ENCODE peak calls at places on chromosomes 4 and X, in ten cellular contexts. One of them, this sample, is unnamed.

GRCh38 chr4:156330436-156331031 is 376.9 kb upstream of the CTSO start:
- DNase-seq in tibial nerve: no peak
- DNase-seq in OCI-LY7: no peak
- DNase-seq in thoracic aorta: no peak
- DNase-seq in endothelial cell of umbilical vein: no peak
- DNase-seq in aorta: no peak
- DNase-seq in CD4-positive, alpha-beta memory T cell: no peak
- DNase-seq in spleen: no peak
- DNase-seq in epithelial cell of prostate: no peak
- DNase-seq in cardiac muscle cell: no peak
- DNase-seq in this sample: no peak

GRCh38 chr4:99722006-99722405 is 64.4 kb upstream of the C4orf54 start:
- DNase-seq in tibial nerve: no peak
- DNase-seq in OCI-LY7: no peak
- DNase-seq in thoracic aorta: no peak
- DNase-seq in endothelial cell of umbilical vein: no peak
- DNase-seq in aorta: no peak
- DNase-seq in CD4-positive, alpha-beta memory T cell: no peak
- DNase-seq in spleen: no peak
- DNase-seq in epithelial cell of prostate: peak
- DNase-seq in cardiac muscle cell: no peak
- DNase-seq in this sample: peak

GRCh38 chr4:85966308-85966882 is 393.5 kb downstream of the MAPK10 start:
- DNase-seq in tibial nerve: no peak
- DNase-seq in OCI-LY7: no peak
- DNase-seq in thoracic aorta: no peak
- DNase-seq in endothelial cell of umbilical vein: peak
- DNase-seq in aorta: no peak
- DNase-seq in CD4-positive, alpha-beta memory T cell: no peak
- DNase-seq in spleen: no peak
- DNase-seq in epithelial cell of prostate: no peak
- DNase-seq in cardiac muscle cell: no peak
- DNase-seq in this sample: no peak

GRCh38 chr4:75895744-75896314 is 6.4 kb downstream of the PPEF2 start:
- DNase-seq in tibial nerve: no peak
- DNase-seq in OCI-LY7: peak
- DNase-seq in thoracic aorta: no peak
- DNase-seq in endothelial cell of umbilical vein: peak
- DNase-seq in aorta: no peak
- DNase-seq in CD4-positive, alpha-beta memory T cell: no peak
- DNase-seq in spleen: no peak
- DNase-seq in epithelial cell of prostate: no peak
- DNase-seq in cardiac muscle cell: peak
- DNase-seq in this sample: no peak

GRCh38 chrX:96424007-96424406 is 260.6 kb upstream of the DIAPH2 start:
- DNase-seq in tibial nerve: no peak
- DNase-seq in OCI-LY7: no peak
- DNase-seq in thoracic aorta: no peak
- DNase-seq in endothelial cell of umbilical vein: no peak
- DNase-seq in aorta: no peak
- DNase-seq in CD4-positive, alpha-beta memory T cell: no peak
- DNase-seq in spleen: no peak
- DNase-seq in epithelial cell of prostate: no peak
- DNase-seq in cardiac muscle cell: no peak
- DNase-seq in this sample: no peak

GRCh38 chrX:130083107-130083490 is 27.2 kb downstream of the ELF4 start:
- DNase-seq in tibial nerve: no peak
- DNase-seq in OCI-LY7: no peak
- DNase-seq in thoracic aorta: no peak
- DNase-seq in endothelial cell of umbilical vein: no peak
- DNase-seq in aorta: no peak
- DNase-seq in CD4-positive, alpha-beta memory T cell: no peak
- DNase-seq in spleen: no peak
- DNase-seq in epithelial cell of prostate: no peak
- DNase-seq in cardiac muscle cell: no peak
- DNase-seq in this sample: no peak

GRCh38 chr4:98572697-98573096 is 85.7 kb downstream of the TSPAN5 start:
- DNase-seq in tibial nerve: no peak
- DNase-seq in OCI-LY7: no peak
- DNase-seq in thoracic aorta: no peak
- DNase-seq in endothelial cell of umbilical vein: no peak
- DNase-seq in aorta: no peak
- DNase-seq in CD4-positive, alpha-beta memory T cell: no peak
- DNase-seq in spleen: no peak
- DNase-seq in epithelial cell of prostate: no peak
- DNase-seq in cardiac muscle cell: no peak
- DNase-seq in this sample: no peak

GRCh38 chr4:179225594-179225993 is 1783.4 kb upstream of the AGA start:
- DNase-seq in tibial nerve: no peak
- DNase-seq in OCI-LY7: no peak
- DNase-seq in thoracic aorta: no peak
- DNase-seq in endothelial cell of umbilical vein: no peak
- DNase-seq in aorta: no peak
- DNase-seq in CD4-positive, alpha-beta memory T cell: no peak
- DNase-seq in spleen: no peak
- DNase-seq in epithelial cell of prostate: no peak
- DNase-seq in cardiac muscle cell: no peak
- DNase-seq in this sample: no peak

GRCh38 chr4:119104644-119105273 is 30.9 kb upstream of the MYOZ2 start:
- DNase-seq in tibial nerve: no peak
- DNase-seq in OCI-LY7: no peak
- DNase-seq in thoracic aorta: no peak
- DNase-seq in endothelial cell of umbilical vein: no peak
- DNase-seq in aorta: no peak
- DNase-seq in CD4-positive, alpha-beta memory T cell: no peak
- DNase-seq in spleen: no peak
- DNase-seq in epithelial cell of prostate: no peak
- DNase-seq in cardiac muscle cell: no peak
- DNase-seq in this sample: no peak

GRCh38 chr4:120085705-120086104 is 19.1 kb upstream of the MAD2L1 start:
- DNase-seq in tibial nerve: no peak
- DNase-seq in OCI-LY7: no peak
- DNase-seq in thoracic aorta: no peak
- DNase-seq in endothelial cell of umbilical vein: no peak
- DNase-seq in aorta: no peak
- DNase-seq in CD4-positive, alpha-beta memory T cell: no peak
- DNase-seq in spleen: no peak
- DNase-seq in epithelial cell of prostate: no peak
- DNase-seq in cardiac muscle cell: no peak
- DNase-seq in this sample: no peak

GRCh38 chr4:14539246-14539645 is 463.0 kb upstream of the CPEB2 start:
- DNase-seq in tibial nerve: no peak
- DNase-seq in OCI-LY7: no peak
- DNase-seq in thoracic aorta: no peak
- DNase-seq in endothelial cell of umbilical vein: no peak
- DNase-seq in aorta: no peak
- DNase-seq in CD4-positive, alpha-beta memory T cell: no peak
- DNase-seq in spleen: no peak
- DNase-seq in epithelial cell of prostate: no peak
- DNase-seq in cardiac muscle cell: no peak
- DNase-seq in this sample: no peak
- H3K27ac ChIP-seq in tibial nerve: no peak
- H3K27ac ChIP-seq in OCI-LY7: no peak
- H3K27ac ChIP-seq in thoracic aorta: no peak
- H3K27ac ChIP-seq in endothelial cell of umbilical vein: no peak
- H3K27ac ChIP-seq in aorta: no peak
- H3K27ac ChIP-seq in CD4-positive, alpha-beta memory T cell: no peak
- H3K27ac ChIP-seq in spleen: no peak
- H3K27ac ChIP-seq in epithelial cell of prostate: no peak
- H3K27ac ChIP-seq in cardiac muscle cell: no peak
- H3K27ac ChIP-seq in this sample: no peak

DNA sequence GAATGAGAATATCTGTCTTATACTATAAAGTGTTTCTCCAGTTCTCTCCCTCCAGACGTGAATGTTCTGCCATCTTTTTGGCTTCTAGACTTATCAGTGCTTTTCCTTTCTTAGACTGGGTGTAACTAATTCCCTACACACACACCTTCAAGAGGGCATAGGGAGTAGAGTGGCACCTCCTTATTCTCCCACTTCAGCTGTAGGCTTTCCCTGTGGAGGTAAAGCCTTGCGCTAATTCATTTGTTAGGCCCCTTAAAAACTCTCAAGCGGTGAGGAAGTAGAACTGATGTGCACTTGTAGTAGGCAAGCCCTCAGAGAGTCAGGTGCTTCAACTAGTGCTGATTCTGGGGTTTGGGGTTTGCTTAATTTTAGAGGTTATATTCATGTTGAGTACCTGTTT is 10.0 kb downstream of the KLHL2 start:
- DNase-seq in tibial nerve: no peak
- DNase-seq in OCI-LY7: no peak
- DNase-seq in thoracic aorta: no peak
- DNase-seq in endothelial cell of umbilical vein: no peak
- DNase-seq in aorta: no peak
- DNase-seq in CD4-positive, alpha-beta memory T cell: no peak
- DNase-seq in spleen: no peak
- DNase-seq in epithelial cell of prostate: no peak
- DNase-seq in cardiac muscle cell: no peak
- DNase-seq in this sample: no peak
- H3K27ac ChIP-seq in tibial nerve: no peak
- H3K27ac ChIP-seq in OCI-LY7: no peak
- H3K27ac ChIP-seq in thoracic aorta: no peak
- H3K27ac ChIP-seq in endothelial cell of umbilical vein: no peak
- H3K27ac ChIP-seq in aorta: no peak
- H3K27ac ChIP-seq in CD4-positive, alpha-beta memory T cell: no peak
- H3K27ac ChIP-seq in spleen: no peak
- H3K27ac ChIP-seq in epithelial cell of prostate: no peak
- H3K27ac ChIP-seq in cardiac muscle cell: no peak
- H3K27ac ChIP-seq in this sample: no peak

GRCh38 chr4:94169803-94170372 is 37.8 kb upstream of the SMARCAD1 start:
- DNase-seq in tibial nerve: no peak
- DNase-seq in OCI-LY7: no peak
- DNase-seq in thoracic aorta: no peak
- DNase-seq in endothelial cell of umbilical vein: no peak
- DNase-seq in aorta: no peak
- DNase-seq in CD4-positive, alpha-beta memory T cell: no peak
- DNase-seq in spleen: no peak
- DNase-seq in epithelial cell of prostate: no peak
- DNase-seq in cardiac muscle cell: no peak
- DNase-seq in this sample: no peak

GRCh38 chr4:94171616-94172015 is 36.0 kb upstream of the SMARCAD1 start:
- DNase-seq in tibial nerve: no peak
- DNase-seq in OCI-LY7: no peak
- DNase-seq in thoracic aorta: no peak
- DNase-seq in endothelial cell of umbilical vein: no peak
- DNase-seq in aorta: no peak
- DNase-seq in CD4-positive, alpha-beta memory T cell: no peak
- DNase-seq in spleen: no peak
- DNase-seq in epithelial cell of prostate: no peak
- DNase-seq in cardiac muscle cell: no peak
- DNase-seq in this sample: no peak

GRCh38 chr4:94165256-94165655 is 42.4 kb upstream of the SMARCAD1 start:
- DNase-seq in tibial nerve: no peak
- DNase-seq in OCI-LY7: no peak
- DNase-seq in thoracic aorta: no peak
- DNase-seq in endothelial cell of umbilical vein: no peak
- DNase-seq in aorta: no peak
- DNase-seq in CD4-positive, alpha-beta memory T cell: no peak
- DNase-seq in spleen: no peak
- DNase-seq in epithelial cell of prostate: no peak
- DNase-seq in cardiac muscle cell: no peak
- DNase-seq in this sample: no peak

GRCh38 chr4:94168321-94168720 is 39.3 kb upstream of the SMARCAD1 start:
- DNase-seq in tibial nerve: no peak
- DNase-seq in OCI-LY7: no peak
- DNase-seq in thoracic aorta: no peak
- DNase-seq in endothelial cell of umbilical vein: no peak
- DNase-seq in aorta: no peak
- DNase-seq in CD4-positive, alpha-beta memory T cell: no peak
- DNase-seq in spleen: no peak
- DNase-seq in epithelial cell of prostate: no peak
- DNase-seq in cardiac muscle cell: peak
- DNase-seq in this sample: no peak
- H3K27ac ChIP-seq in tibial nerve: no peak
- H3K27ac ChIP-seq in OCI-LY7: no peak
- H3K27ac ChIP-seq in thoracic aorta: no peak
- H3K27ac ChIP-seq in endothelial cell of umbilical vein: no peak
- H3K27ac ChIP-seq in aorta: no peak
- H3K27ac ChIP-seq in CD4-positive, alpha-beta memory T cell: no peak
- H3K27ac ChIP-seq in spleen: no peak
- H3K27ac ChIP-seq in epithelial cell of prostate: no peak
- H3K27ac ChIP-seq in cardiac muscle cell: peak
- H3K27ac ChIP-seq in this sample: no peak

GRCh38 chr4:3121596-3121995 is 47.1 kb downstream of the HTT start:
- DNase-seq in tibial nerve: no peak
- DNase-seq in OCI-LY7: no peak
- DNase-seq in thoracic aorta: no peak
- DNase-seq in endothelial cell of umbilical vein: no peak
- DNase-seq in aorta: no peak
- DNase-seq in CD4-positive, alpha-beta memory T cell: no peak
- DNase-seq in spleen: no peak
- DNase-seq in epithelial cell of prostate: no peak
- DNase-seq in cardiac muscle cell: no peak
- DNase-seq in this sample: no peak

GRCh38 chr4:3121110-3121509 is 46.6 kb downstream of the HTT start:
- DNase-seq in tibial nerve: no peak
- DNase-seq in OCI-LY7: no peak
- DNase-seq in thoracic aorta: no peak
- DNase-seq in endothelial cell of umbilical vein: no peak
- DNase-seq in aorta: no peak
- DNase-seq in CD4-positive, alpha-beta memory T cell: no peak
- DNase-seq in spleen: no peak
- DNase-seq in epithelial cell of prostate: no peak
- DNase-seq in cardiac muscle cell: no peak
- DNase-seq in this sample: no peak

GRCh38 chr4:3122081-3122563 is 47.6 kb downstream of the HTT start:
- DNase-seq in tibial nerve: no peak
- DNase-seq in OCI-LY7: no peak
- DNase-seq in thoracic aorta: no peak
- DNase-seq in endothelial cell of umbilical vein: peak
- DNase-seq in aorta: no peak
- DNase-seq in CD4-positive, alpha-beta memory T cell: no peak
- DNase-seq in spleen: no peak
- DNase-seq in epithelial cell of prostate: no peak
- DNase-seq in cardiac muscle cell: no peak
- DNase-seq in this sample: no peak

GRCh38 chr4:3124070-3124767 is 49.7 kb downstream of the HTT start:
- DNase-seq in tibial nerve: no peak
- DNase-seq in OCI-LY7: no peak
- DNase-seq in thoracic aorta: no peak
- DNase-seq in endothelial cell of umbilical vein: peak
- DNase-seq in aorta: no peak
- DNase-seq in CD4-positive, alpha-beta memory T cell: no peak
- DNase-seq in spleen: no peak
- DNase-seq in epithelial cell of prostate: no peak
- DNase-seq in cardiac muscle cell: no peak
- DNase-seq in this sample: no peak

DNA sequence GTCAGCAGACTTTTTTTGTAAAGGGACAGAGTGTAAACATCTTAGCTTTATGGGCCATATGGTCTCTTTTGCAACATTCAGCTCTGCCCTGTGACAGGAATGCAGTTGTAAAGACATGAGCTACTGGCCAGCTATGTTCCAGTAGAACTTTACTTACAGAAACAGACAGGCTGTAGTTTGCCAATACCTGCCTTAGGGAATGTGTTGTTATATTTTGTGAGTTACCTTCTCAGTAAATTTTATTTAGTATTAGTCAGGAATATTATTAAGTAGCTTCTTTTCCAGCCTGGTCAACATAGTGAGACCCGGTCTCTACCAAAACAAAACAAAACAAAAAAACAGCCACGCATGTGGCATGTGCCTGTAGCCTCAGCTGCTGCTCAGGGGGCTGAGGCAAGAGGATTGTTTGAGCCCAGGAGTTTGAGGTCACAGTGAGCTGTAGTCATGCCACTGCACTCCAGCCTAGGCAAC is 48.8 kb downstream of the HTT start:
- DNase-seq in tibial nerve: no peak
- DNase-seq in OCI-LY7: no peak
- DNase-seq in thoracic aorta: no peak
- DNase-seq in endothelial cell of umbilical vein: peak
- DNase-seq in aorta: no peak
- DNase-seq in CD4-positive, alpha-beta memory T cell: no peak
- DNase-seq in spleen: no peak
- DNase-seq in epithelial cell of prostate: no peak
- DNase-seq in cardiac muscle cell: no peak
- DNase-seq in this sample: no peak
- H3K27ac ChIP-seq in tibial nerve: peak
- H3K27ac ChIP-seq in OCI-LY7: no peak
- H3K27ac ChIP-seq in thoracic aorta: peak
- H3K27ac ChIP-seq in endothelial cell of umbilical vein: peak
- H3K27ac ChIP-seq in aorta: no peak
- H3K27ac ChIP-seq in CD4-positive, alpha-beta memory T cell: no peak
- H3K27ac ChIP-seq in spleen: peak
- H3K27ac ChIP-seq in epithelial cell of prostate: no peak
- H3K27ac ChIP-seq in cardiac muscle cell: peak
- H3K27ac ChIP-seq in this sample: no peak